ENCODE peak calls at places on chromosomes 3 and 15, in six cellular contexts. J is AG10803, G is MCF 10A, A is RWPE1, W is colonic mucosa, Y is progenitor cell of endocrine pancreas. H is an unnamed sample.

GRCh38 chr15:55289011-55289572 is 521 bp downstream of the RAB27A start:
- DNase-seq in J (peak), Y (peak), W (peak), A (peak), G (peak), H (no peak)

GRCh38 chr15:68620721-68621528 is 42.1 kb downstream of the CORO2B start:
- DNase-seq in J (peak), Y (no peak), W (peak), G (peak), A (no peak), H (peak)

GRCh38 chr15:61749169-61749568 is 311.1 kb downstream of the VPS13C start:
- DNase-seq in W (peak), G (peak), J (peak), A (peak), Y (no peak), H (no peak)

GRCh38 chr3:157532529-157533297 is 29.5 kb upstream of the VEPH1 start:
- DNase-seq in G (peak), W (peak), Y (peak), J (peak), A (peak), H (no peak)

GRCh38 chr3:81764665-81765064 is 3.2 kb upstream of the GBE1 start:
- DNase-seq in Y (no peak), J (peak), A (no peak), W (no peak), G (peak), H (no peak)

GRCh38 chr3:46490338-46491084 is 7.3 kb upstream of the RTP3 start:
- DNase-seq in Y (no peak), J (no peak), W (no peak), G (peak), A (no peak), H (no peak)

GRCh38 chr3:149658444-149659172 is 783 bp upstream of the WWTR1 start:
- DNase-seq in G (peak), J (peak), A (peak), Y (peak), W (peak), H (peak)

GRCh38 chr3:23497156-23497555 is 294.0 kb downstream of the UBE2E2 start:
- DNase-seq in J (peak), A (no peak), G (no peak), Y (no peak), W (no peak), H (no peak)

GRCh38 chr3:195099976-195100755 is 170.8 kb downstream of the XXYLT1 start:
- DNase-seq in A (no peak), J (no peak), Y (no peak), G (no peak), W (no peak), H (no peak)

GRCh38 chr3:7423995-7424394 is 563.1 kb downstream of the GRM7 start:
- DNase-seq in Y (no peak), G (no peak), A (no peak), J (no peak), W (no peak), H (no peak)

GRCh38 chr15:74449066-74449465 is 11.9 kb downstream of the UBL7 start:
- DNase-seq in A (no peak), J (no peak), G (no peak), Y (no peak), W (no peak), H (no peak)

GRCh38 chr3:195770081-195770840 is 41.5 kb downstream of the MUC4 start:
- DNase-seq in A (no peak), G (no peak), Y (no peak), W (no peak), J (no peak), H (no peak)

GRCh38 chr15:89163271-89164055 is 57.9 kb downstream of the RLBP1 start:
- DNase-seq in G (no peak), W (no peak), Y (no peak), A (no peak), J (no peak), H (no peak)

GRCh38 chr3:141308588-141309218 is 59.6 kb upstream of the ZBTB38 start:
- DNase-seq in J (peak), G (peak), W (peak), Y (peak), A (peak), H (no peak)

GRCh38 chr3:169147246-169148008 is 516.1 kb downstream of the MECOM start:
- DNase-seq in Y (peak), J (peak), A (peak), G (peak), W (peak), H (no peak)

GRCh38 chr3:66353530-66353929 is 132.7 kb downstream of the SLC25A26 start:
- DNase-seq in Y (no peak), W (no peak), J (peak), A (no peak), G (no peak), H (no peak)

GRCh38 chr3:155282416-155283091 is 10.9 kb downstream of the STRIT1 start:
- DNase-seq in A (no peak), G (peak), W (no peak), J (peak), Y (no peak), H (no peak)
- TF ChIP-seq CTCF in A (no peak), G (no peak), W (no peak), J (no peak), Y (no peak), H (no peak)

GRCh38 chr3:191695131-191695814 is 234.3 kb downstream of the PYDC2 start:
- DNase-seq in G (no peak), J (no peak), W (no peak), A (no peak), Y (no peak), H (no peak)

GRCh38 chr3:191702121-191702520 is 241.2 kb downstream of the PYDC2 start:
- DNase-seq in J (no peak), W (no peak), A (no peak), G (no peak), Y (no peak), H (no peak)

GRCh38 chr3:191696356-191696755 is 235.4 kb downstream of the PYDC2 start:
- DNase-seq in W (no peak), A (no peak), Y (no peak), G (no peak), J (no peak), H (no peak)

GRCh38 chr3:191695815-191696153 is 234.8 kb downstream of the PYDC2 start:
- DNase-seq in A (no peak), W (no peak), Y (no peak), G (no peak), J (no peak), H (no peak)

DNA sequence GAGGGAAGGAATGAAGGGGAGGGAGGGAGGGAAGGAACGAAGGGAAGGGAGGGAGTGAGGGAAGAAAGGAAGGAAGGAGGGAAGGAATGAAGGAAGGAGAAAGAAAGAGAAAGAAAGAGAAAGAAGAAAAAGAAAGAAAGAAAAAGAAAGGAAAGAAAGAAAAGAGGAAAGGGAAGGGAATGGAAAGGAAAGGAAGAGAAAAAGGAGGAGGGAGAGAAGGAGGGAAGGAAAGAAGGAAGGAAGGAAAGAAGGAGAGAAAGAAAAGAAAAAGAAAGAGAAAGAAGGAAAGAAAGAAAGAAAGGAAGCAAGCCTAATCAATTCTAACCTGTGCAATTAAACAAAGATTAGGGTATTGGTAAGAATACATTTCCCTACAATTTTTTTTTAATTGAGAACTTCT is 238.6 kb downstream of the PYDC2 start:
- DNase-seq in Y (no peak), W (no peak), J (no peak), A (no peak), G (no peak), H (no peak)
- TF ChIP-seq CTCF in Y (no peak), W (no peak), J (no peak), A (no peak), G (no peak), H (no peak)

GRCh38 chr15:81380668-81381067 is 6.7 kb upstream of the TMC3 start:
- DNase-seq in G (no peak), Y (no peak), J (no peak), W (no peak), A (no peak), H (no peak)

GRCh38 chr15:81379269-81379668 is 5.3 kb upstream of the TMC3 start:
- DNase-seq in J (peak), A (no peak), G (no peak), W (no peak), Y (no peak), H (no peak)

GRCh38 chr15:81378438-81378837 is 4.4 kb upstream of the TMC3 start:
- DNase-seq in J (no peak), A (no peak), G (no peak), W (no peak), Y (no peak), H (no peak)

GRCh38 chr15:81380203-81380602 is 6.2 kb upstream of the TMC3 start:
- DNase-seq in J (no peak), A (no peak), W (no peak), G (no peak), Y (no peak), H (no peak)

DNA sequence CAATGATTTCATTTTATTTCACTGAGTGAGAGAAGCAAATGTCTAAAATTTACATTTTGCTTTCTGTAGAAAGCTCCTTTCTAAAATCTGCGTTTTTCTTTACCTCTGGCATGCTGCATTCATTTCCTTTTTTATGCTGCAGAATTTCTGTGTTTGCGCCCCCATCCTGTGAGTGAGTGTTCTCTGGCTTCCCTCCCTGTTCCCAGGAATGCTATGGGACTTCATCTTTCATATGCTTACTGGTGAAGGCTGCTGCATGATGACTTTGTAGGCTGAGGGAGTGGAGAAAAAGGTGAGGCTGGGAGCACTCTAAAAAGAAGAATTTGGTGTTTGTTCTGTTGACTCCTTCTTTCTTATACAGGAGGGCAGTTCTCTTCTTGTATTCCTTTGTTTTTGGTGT is 7.7 kb upstream of the TMC3 start:
- DNase-seq in J (no peak), G (no peak), Y (no peak), A (no peak), W (no peak), H (no peak)
- TF ChIP-seq CTCF in J (no peak), G (no peak), Y (no peak), A (no peak), W (no peak), H (no peak)

DNA sequence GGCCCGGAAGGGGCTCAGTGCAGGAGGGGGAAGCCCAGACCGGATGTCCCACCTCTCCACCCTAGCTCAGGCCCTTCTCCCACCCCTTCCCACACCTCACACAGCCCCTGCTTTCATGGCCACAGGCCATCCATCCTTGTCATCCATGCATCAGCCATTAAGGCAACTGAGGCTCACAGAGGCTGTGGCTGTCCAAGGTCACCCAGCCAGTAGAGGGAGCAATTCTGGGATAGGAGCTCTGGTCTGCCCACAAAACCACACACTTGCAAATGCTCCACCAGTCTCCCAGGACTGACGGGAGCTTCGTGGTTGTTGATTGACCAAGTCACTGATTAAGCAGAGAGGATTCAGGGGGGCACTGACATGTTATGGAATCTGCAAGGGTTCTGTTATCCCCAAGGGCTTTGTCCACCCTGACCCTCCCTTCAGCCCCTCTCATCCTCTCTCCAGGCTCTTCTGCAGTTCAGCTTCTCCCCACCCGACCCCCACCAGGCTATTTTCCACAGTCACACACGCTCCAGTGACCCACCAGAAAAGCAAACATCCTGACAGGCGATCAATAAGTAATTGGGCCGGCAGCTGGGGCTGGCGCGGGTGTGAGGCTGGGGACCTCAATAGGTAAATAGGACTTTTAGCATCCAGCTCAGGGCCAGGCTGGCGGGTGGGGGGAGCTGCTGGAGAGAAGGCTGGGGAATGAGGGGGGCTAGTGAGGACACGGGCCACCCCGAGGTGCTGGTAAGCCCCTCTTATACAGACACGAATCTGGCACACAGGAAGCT is 15.0 kb downstream of the LINGO1 start:
- DNase-seq in W (peak), J (no peak), Y (peak), A (no peak), G (peak), H (no peak)
- TF ChIP-seq CTCF in W (peak), J (peak), Y (peak), A (peak), G (peak), H (peak)

DNA sequence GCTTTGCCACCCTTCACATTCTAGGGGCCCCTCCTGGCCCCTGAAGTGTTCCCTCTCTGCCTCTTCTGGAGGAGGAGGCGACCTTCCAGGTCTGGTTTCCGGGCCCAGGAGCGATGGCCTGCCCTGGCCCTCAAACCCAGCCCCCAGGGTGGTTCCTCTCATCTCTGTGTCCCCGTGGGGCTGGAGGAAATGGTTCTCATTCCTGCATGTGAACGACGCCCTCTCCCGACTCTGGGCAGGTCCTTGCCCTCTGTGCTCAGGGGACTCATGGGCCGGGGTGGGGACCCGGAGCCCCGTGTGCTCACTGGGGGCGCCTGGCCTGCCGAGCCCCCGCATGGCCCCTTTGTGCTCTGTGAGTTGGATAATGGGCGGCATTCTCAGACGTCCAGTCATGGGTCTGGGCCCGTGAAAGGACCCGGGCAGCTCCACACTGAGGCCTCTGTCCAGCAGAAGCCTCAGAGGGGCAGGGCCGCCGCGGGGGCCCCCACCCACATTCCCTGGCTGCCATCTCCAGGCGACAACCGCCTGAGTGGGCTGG is 5.4 kb upstream of the PLXND1 start:
- DNase-seq in W (no peak), Y (no peak), J (peak), G (no peak), A (no peak), H (no peak)
- TF ChIP-seq CTCF in W (no peak), Y (no peak), J (peak), G (no peak), A (no peak), H (no peak)

GRCh38 chr3:138362536-138362935 is 14.2 kb downstream of the MRAS start:
- DNase-seq in G (no peak), W (no peak), A (no peak), J (no peak), Y (no peak), H (no peak)
- TF ChIP-seq CTCF in G (no peak), W (no peak), A (no peak), J (no peak), Y (no peak), H (no peak)

DNA sequence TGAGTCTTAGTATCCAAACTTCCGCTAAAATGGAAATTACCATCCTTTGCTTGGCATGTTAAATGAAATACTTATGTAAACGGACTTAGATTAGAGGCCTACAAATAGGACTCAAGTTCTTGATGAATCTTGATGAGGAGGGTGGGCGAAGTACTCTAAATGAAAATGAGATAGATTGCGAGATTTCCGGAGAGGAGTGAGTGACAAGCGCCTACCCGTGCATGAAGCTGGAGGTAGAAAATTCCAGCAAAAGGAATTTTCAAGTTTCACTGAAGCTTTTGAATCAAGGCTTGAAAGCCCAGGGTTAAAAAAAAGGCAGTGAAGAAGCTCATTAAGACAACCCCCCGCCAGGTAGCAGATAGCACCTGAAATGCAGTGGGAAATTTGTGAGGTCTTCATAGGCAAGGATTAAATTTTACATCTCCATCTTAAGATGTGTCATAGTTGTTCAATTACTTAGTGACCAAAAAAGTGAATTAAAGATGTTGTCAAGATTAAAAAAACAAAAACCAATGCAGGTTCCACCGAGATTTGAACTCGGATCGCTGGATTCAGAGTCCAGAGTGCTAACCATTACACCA is 655 bp upstream of the RAB11A start:
- DNase-seq in W (no peak), A (peak), G (no peak), Y (no peak), J (no peak), H (no peak)
- TF ChIP-seq CTCF in W (no peak), A (no peak), G (no peak), Y (no peak), J (no peak), H (no peak)

GRCh38 chr3:136817448-136817847 is 1.5 kb upstream of the SLC35G2 start:
- DNase-seq in J (peak), A (no peak), G (peak), W (no peak), Y (no peak), H (no peak)

GRCh38 chr3:136819784-136820640 is 1.1 kb downstream of the SLC35G2 start:
- DNase-seq in J (peak), W (peak), Y (peak), A (peak), G (peak), H (no peak)

GRCh38 chr3:136818191-136818850 is 605 bp upstream of the SLC35G2 start:
- DNase-seq in J (peak), W (no peak), A (peak), Y (no peak), G (peak), H (no peak)

GRCh38 chr3:136818851-136819783 is at the start of gene SLC35G2:
- DNase-seq in W (peak), A (peak), Y (peak), J (peak), G (peak), H (peak)
- TF ChIP-seq CTCF in W (no peak), A (no peak), Y (no peak), J (peak), G (no peak), H (peak)

GRCh38 chr15:29451201-29451781 is 181.7 kb upstream of the NSMCE3 start:
- DNase-seq in Y (no peak), W (no peak), A (no peak), G (no peak), J (no peak), H (no peak)
- TF ChIP-seq CTCF in Y (peak), W (no peak), A (no peak), G (no peak), J (no peak), H (no peak)

GRCh38 chr15:84929795-84930371 is 45.4 kb downstream of the SLC28A1 start:
- DNase-seq in G (peak), J (peak), Y (no peak), W (peak), A (peak), H (no peak)
- TF ChIP-seq CTCF in G (no peak), J (no peak), Y (no peak), W (no peak), A (no peak), H (no peak)

H was measured in osteocyte.